ENCODE peak calls at places on chromosomes 1 and 21, in seven cellular contexts. O is HFFc6, T is transverse colon, F is omental fat pad, K is sigmoid colon, C is RWPE1, Y is osteoblast. Z is an unnamed sample.

GRCh38 chr1:2019571-2020309 is 595 bp downstream of the GABRD start:
- DNase-seq in O (no peak), T (no peak), F (no peak), K (no peak), C (no peak), Y (no peak), Z (no peak)

GRCh38 chr21:41943468-41944250 is 10.2 kb downstream of the C2CD2 start:
- DNase-seq in O (no peak), T (no peak), F (no peak), K (no peak), C (no peak), Y (no peak), Z (no peak)

GRCh38 chr1:162619076-162619475 is 13.2 kb upstream of the DDR2 start:
- DNase-seq in O (no peak), T (no peak), F (no peak), K (no peak), C (no peak), Y (no peak), Z (no peak)

GRCh38 chr1:7549693-7550161 is 221.4 kb upstream of the VAMP3 start:
- DNase-seq in O (no peak), T (no peak), F (no peak), K (no peak), C (peak; percentile 41), Y (peak; percentile 71), Z (no peak)

GRCh38 chr1:160307455-160307854 is 22.5 kb upstream of the PEX19 start:
- DNase-seq in O (no peak), T (no peak), F (no peak), K (no peak), C (no peak), Y (no peak), Z (no peak)

GRCh38 chr1:10764296-10764798 is 32.1 kb downstream of the CASZ1 start:
- DNase-seq in O (no peak), T (no peak), F (no peak), K (no peak), C (no peak), Y (no peak), Z (no peak)

GRCh38 chr21:36847189-36847588 is 119.3 kb downstream of the HLCS start:
- DNase-seq in O (peak; percentile 77), T (no peak), F (no peak), K (no peak), C (peak; percentile 88), Y (peak; percentile 94), Z (no peak)

GRCh38 chr21:37166733-37167132 is 93.7 kb downstream of the TTC3 start:
- DNase-seq in O (no peak), T (no peak), F (no peak), K (no peak), C (peak; percentile 7), Y (no peak), Z (peak; percentile 25)

GRCh38 chr1:897176-897575 is 26.5 kb upstream of the SAMD11 start:
- DNase-seq in O (no peak), T (no peak), F (no peak), K (no peak), C (no peak), Y (no peak), Z (no peak)

GRCh38 chr1:64187646-64188045 is 15.8 kb upstream of the UBE2U start:
- DNase-seq in O (no peak), T (no peak), F (no peak), K (no peak), C (no peak), Y (no peak), Z (no peak)

GRCh38 chr1:165288301-165289120 is 68.0 kb downstream of the LMX1A start:
- DNase-seq in O (no peak), T (peak; percentile 38), F (no peak), K (no peak), C (no peak), Y (peak; percentile 55), Z (no peak)

GRCh38 chr1:165289556-165289955 is 67.0 kb downstream of the LMX1A start:
- DNase-seq in O (no peak), T (no peak), F (no peak), K (no peak), C (no peak), Y (no peak), Z (no peak)

GRCh38 chr1:165287329-165287728 is 69.2 kb downstream of the LMX1A start:
- DNase-seq in O (no peak), T (no peak), F (no peak), K (no peak), C (no peak), Y (no peak), Z (no peak)

GRCh38 chr1:165287781-165288180 is 68.7 kb downstream of the LMX1A start:
- DNase-seq in O (no peak), T (no peak), F (no peak), K (no peak), C (no peak), Y (no peak), Z (no peak)

DNA sequence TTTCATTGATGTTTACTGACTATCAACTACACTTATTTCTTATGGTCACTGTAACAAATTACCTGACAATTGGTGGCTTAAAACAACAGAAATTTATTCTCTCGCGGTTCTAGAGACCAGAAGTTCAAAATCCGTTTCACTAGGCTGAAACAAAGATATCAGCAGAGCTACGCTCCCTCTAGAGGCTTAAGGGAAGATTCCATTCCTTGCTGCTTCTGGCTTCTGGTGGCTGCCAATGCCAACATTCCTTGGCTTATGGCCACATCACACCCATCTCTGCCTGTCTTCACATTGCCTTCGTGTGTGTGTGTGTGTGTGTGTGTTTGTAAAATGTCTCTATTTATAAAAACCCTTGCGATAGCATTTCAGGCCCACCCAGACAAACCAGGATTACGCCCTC is 66.4 kb downstream of the LMX1A start:
- DNase-seq in O (peak; percentile 7), T (no peak), F (no peak), K (no peak), C (no peak), Y (no peak), Z (no peak)
- TF ChIP-seq CTCF in O (no peak), T (no peak), F (no peak), K (no peak), C (no peak), Y (no peak), Z (no peak)

DNA sequence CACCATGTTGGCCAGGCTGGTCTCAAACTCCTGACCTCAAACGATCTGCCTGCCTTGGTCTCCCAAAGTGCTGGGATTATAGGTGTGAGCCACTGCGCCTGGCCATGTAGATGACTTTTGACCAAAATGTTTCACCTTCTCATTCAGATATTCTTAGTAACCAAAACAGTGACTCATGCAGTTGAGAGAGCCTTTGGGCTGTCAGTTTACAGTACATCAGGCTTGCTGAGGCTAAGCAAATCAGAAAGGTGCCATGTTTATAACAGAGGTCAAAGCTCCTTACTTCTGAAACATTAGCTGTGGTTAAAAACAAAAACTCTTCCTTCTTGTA is 21.0 kb downstream of the CNIH4 start:
- DNase-seq in O (peak; percentile 54), T (no peak), F (no peak), K (no peak), C (peak; percentile 41), Y (no peak), Z (peak; percentile 59)
- TF ChIP-seq CTCF in O (no peak), T (no peak), F (no peak), K (no peak), C (no peak), Y (no peak), Z (no peak)

DNA sequence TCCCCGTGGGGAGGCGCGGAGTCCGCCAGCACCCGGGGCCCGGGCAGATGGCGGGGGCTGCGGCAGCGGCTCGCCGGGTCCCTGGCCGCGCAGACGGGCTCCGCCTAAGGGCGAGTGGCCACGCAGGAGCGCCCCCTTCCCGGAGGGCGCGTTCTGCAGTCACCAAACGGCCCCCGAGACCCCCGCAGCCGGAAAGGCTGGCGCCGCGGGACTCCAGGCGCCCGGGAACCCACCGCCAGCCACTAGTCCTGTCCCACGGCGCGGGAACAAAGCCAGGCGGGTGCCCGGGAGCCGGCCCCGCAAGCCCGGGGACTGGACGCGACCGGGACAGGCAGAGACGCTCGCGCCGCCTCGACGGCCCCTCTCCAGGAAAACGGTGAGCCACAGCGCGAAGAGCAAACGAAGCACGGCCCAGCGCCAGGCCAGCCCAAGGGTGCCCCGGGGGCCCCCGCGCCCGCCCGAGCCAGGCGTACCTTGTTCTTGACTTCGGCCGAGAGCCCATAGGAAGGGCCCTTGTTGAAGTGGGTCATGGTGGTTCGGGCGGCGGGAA is 470 bp downstream of the CNN3 start:
- DNase-seq in O (peak; percentile 30), T (peak; percentile 60), F (no peak), K (peak; percentile 85), C (no peak), Y (peak; percentile 90), Z (peak; percentile 67)
- TF ChIP-seq CTCF in O (peak; percentile 78), T (peak; percentile 32), F (peak; percentile 19), K (peak; percentile 48), C (peak; percentile 62), Y (peak; percentile 19), Z (peak; percentile 27)

DNA sequence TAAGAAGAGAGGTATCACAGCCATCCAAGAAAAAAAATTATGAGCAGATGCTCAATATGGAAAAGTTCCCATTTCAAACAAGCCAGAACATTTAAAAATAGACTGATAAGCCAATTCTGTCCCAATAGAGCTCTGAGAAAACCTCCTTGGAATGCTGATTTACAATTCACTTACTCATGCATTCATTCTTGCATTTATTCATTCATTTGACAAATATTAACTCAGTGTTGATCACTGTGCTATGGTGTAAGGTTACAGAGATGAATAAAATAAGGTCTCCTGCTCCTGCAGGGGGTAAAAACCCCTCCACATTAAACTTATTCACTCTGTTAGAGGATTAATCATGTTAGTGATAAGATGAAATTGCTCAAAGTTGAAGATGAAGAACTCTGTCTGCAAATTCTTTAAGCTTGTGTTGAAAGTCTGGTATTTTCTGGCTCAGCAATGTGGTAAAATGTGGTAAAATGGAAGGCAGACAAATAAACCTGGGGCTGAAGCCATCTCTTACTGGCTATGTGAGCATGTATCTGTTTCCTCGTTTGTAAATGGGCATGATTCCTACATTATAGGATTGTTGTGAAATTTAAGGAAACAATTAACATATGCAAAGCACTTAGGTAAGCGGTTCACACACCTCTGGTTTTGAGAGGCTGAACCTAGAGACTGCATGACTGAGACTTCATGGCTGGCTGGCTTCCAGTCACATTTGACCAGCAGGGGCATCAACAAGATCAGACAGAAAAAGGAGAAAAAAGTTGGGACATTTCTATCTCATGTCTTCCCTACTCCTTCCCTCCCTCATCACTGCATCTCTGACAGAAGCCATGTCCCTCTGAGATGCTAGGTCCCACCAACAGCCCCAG is 45.0 kb upstream of the DAB1 start:
- DNase-seq in O (peak; percentile 45), T (no peak), F (no peak), K (no peak), C (no peak), Y (no peak), Z (no peak)
- TF ChIP-seq CTCF in O (peak; percentile 43), T (no peak), F (no peak), K (no peak), C (no peak), Y (no peak), Z (no peak)

GRCh38 chr1:57019240-57019805 is 53.5 kb upstream of the C8B start:
- DNase-seq in O (no peak), T (no peak), F (no peak), K (no peak), C (no peak), Y (no peak), Z (no peak)

GRCh38 chr1:57026942-57027341 is 61.1 kb upstream of the C8B start:
- DNase-seq in O (no peak), T (no peak), F (no peak), K (no peak), C (no peak), Y (no peak), Z (no peak)

GRCh38 chr1:57024855-57025254 is 59.0 kb upstream of the C8B start:
- DNase-seq in O (no peak), T (no peak), F (no peak), K (no peak), C (no peak), Y (no peak), Z (no peak)
- TF ChIP-seq CTCF in O (no peak), T (no peak), F (no peak), K (no peak), C (no peak), Y (no peak), Z (no peak)

Z was measured in GM13977.